ENCODE peak calls at places on chromosomes 1 and 21, in four cellular contexts. B is K562, J is WTC11, L is HepG2. S is an unnamed sample.
A peak's percentile ranks its signal among the peaks of the same experiment; 100 is the strongest.

GRCh38 chr1:94039871-94040569 is 80.9 kb downstream of the ABCA4 start:
- DNase-seq in B (no peak), J (no peak), L (no peak), S (no peak)

GRCh38 chr1:87706198-87706597 is 377.5 kb downstream of the LMO4 start:
- DNase-seq in B (no peak), J (no peak), L (no peak), S (no peak)

GRCh38 chr1:61284226-61284854 is 202.0 kb downstream of the NFIA start:
- DNase-seq in B (no peak), J (peak; percentile 53), L (no peak), S (no peak)

GRCh38 chr1:163706915-163707314 is 385.2 kb downstream of the NUF2 start:
- DNase-seq in B (no peak), J (no peak), L (no peak), S (no peak)

GRCh38 chr1:114238066-114238465 is 84.4 kb upstream of the SYT6 start:
- DNase-seq in B (no peak), J (no peak), L (no peak), S (no peak)

GRCh38 chr21:14917762-14918161 is 147.0 kb downstream of the NRIP1 start:
- DNase-seq in B (no peak), J (no peak), L (no peak), S (no peak)

GRCh38 chr21:31405638-31406037 is 61.6 kb upstream of the TIAM1 start:
- DNase-seq in B (no peak), J (no peak), L (no peak), S (no peak)

GRCh38 chr1:11516961-11517635 is 38.1 kb downstream of the DISP3 start:
- DNase-seq in B (no peak), J (peak; percentile 6), L (no peak), S (no peak)

GRCh38 chr21:34748862-34749261 is 80.1 kb downstream of the CLIC6 start:
- DNase-seq in B (no peak), J (no peak), L (peak; percentile 62), S (no peak)

GRCh38 chr1:115426271-115426771 is 88.3 kb upstream of the NGF start:
- DNase-seq in B (no peak), J (no peak), L (no peak), S (no peak)

DNA sequence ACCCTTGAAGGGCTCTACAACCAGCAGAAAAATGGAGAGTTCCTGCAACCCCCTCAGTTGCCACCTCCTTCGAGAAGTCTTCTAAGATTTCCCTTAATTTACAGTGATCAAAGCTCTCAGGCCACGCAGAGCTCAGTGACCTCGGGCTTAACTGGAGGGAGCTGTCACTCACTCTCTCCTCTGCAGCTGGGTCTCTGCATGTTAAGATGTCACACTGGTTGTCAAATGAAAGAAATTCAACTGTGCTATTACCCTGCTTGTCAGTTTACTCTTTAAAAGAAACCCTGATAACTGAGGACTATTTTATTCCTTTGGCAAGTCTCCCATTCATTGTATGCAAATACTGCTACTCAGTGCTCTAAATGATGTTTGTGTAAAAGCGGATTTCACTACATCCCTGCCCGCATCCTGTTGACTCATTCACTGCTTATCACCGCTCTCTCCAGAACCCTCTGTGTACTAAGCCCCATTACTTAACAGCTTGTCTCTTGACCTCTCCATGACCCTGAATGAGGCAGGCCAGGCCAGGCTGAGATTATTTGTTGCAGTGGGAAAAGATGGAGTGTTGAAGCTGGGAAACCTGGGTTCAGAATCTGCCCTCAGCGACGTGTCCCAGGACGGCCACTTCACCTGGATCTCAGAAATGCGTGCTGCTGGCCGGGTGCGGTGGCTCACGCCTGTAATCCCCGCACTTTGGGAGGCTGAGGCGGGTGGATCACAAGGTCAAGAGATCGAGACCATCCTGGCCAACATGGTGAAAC is 13.7 kb downstream of the DHRS3 start:
- DNase-seq in B (peak; percentile 96), J (no peak), L (peak; percentile 95), S (no peak)
- TF ChIP-seq ELF4 in B (peak; percentile 74), J (no peak), L (no peak), S (no peak)

GRCh38 chr1:187384504-187384903 is 555.8 kb downstream of the PLA2G4A start:
- DNase-seq in B (no peak), J (no peak), L (no peak), S (no peak)

GRCh38 chr1:187383366-187383765 is 554.6 kb downstream of the PLA2G4A start:
- DNase-seq in B (no peak), J (peak; percentile 17), L (peak; percentile 7), S (peak; percentile 11)
- TF ChIP-seq ELF4 in B (no peak), J (no peak), L (no peak), S (no peak)

GRCh38 chr1:77412069-77412793 is 130.4 kb downstream of the AK5 start:
- DNase-seq in B (no peak), J (no peak), L (no peak), S (no peak)
- TF ChIP-seq ELF4 in B (no peak), J (no peak), L (no peak), S (no peak)

GRCh38 chr1:151968058-151968457 is 25.6 kb downstream of the S100A10 start:
- DNase-seq in B (peak; percentile 51), J (peak; percentile 35), L (peak; percentile 66), S (peak; percentile 67)

GRCh38 chr1:151966061-151966460 is 27.6 kb downstream of the S100A10 start:
- DNase-seq in B (no peak), J (no peak), L (no peak), S (no peak)

GRCh38 chr1:151963288-151963687 is 30.4 kb downstream of the S100A10 start:
- DNase-seq in B (no peak), J (no peak), L (no peak), S (no peak)

GRCh38 chr1:151961795-151962194 is 31.9 kb downstream of the S100A10 start:
- DNase-seq in B (no peak), J (no peak), L (no peak), S (no peak)

GRCh38 chr1:151964510-151964909 is 29.1 kb downstream of the S100A10 start:
- DNase-seq in B (no peak), J (no peak), L (no peak), S (no peak)
- TF ChIP-seq ELF4 in B (no peak), J (no peak), L (no peak), S (no peak)

GRCh38 chr1:165152109-165152508 is 204.4 kb downstream of the LMX1A start:
- DNase-seq in B (no peak), J (no peak), L (no peak), S (no peak)
- TF ChIP-seq ELF4 in B (no peak), J (no peak), L (no peak), S (no peak)

GRCh38 chr1:180857947-180858768 is 54.5 kb upstream of the KIAA1614 start:
- DNase-seq in B (no peak), J (no peak), L (no peak), S (no peak)

GRCh38 chr1:180862305-180862704 is 50.4 kb upstream of the KIAA1614 start:
- DNase-seq in B (no peak), J (no peak), L (no peak), S (no peak)

GRCh38 chr1:180860535-180860934 is 52.2 kb upstream of the KIAA1614 start:
- DNase-seq in B (no peak), J (no peak), L (no peak), S (no peak)

GRCh38 chr1:180863158-180863775 is 49.4 kb upstream of the KIAA1614 start:
- DNase-seq in B (peak; percentile 44), J (no peak), L (peak; percentile 31), S (peak; percentile 33)
- TF ChIP-seq ELF4 in B (no peak), J (no peak), L (no peak), S (no peak)

GRCh38 chr1:24294757-24295371 is 24.3 kb upstream of the GRHL3 start:
- DNase-seq in B (no peak), J (no peak), L (no peak), S (no peak)

GRCh38 chr1:24292887-24293286 is 26.3 kb upstream of the GRHL3 start:
- DNase-seq in B (no peak), J (no peak), L (no peak), S (no peak)

GRCh38 chr1:24295547-24295946 is 23.6 kb upstream of the GRHL3 start:
- DNase-seq in B (no peak), J (no peak), L (no peak), S (no peak)

GRCh38 chr1:24293392-24294227 is 25.5 kb upstream of the GRHL3 start:
- DNase-seq in B (no peak), J (no peak), L (no peak), S (no peak)

DNA sequence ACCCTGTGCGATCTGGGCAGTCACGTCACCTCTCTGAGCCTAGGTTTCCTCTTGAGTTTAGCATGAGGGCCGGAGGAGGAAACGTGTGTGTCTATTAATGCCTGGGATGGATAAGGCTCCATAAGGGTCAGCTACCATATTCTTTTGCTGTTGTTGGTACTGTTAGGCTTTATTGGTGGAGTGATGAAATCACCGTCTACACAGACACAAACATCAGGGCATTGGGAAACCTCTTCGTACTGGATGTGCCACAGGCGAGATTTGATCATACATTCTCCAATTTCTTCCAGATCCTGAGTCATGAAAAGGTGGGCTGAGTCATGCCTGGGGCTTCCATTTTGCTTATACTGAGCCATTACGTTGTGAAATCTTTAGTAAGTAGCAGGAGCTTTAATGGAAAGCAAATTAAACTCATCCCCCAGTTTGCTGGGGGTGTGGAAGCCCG is 24.9 kb upstream of the GRHL3 start:
- DNase-seq in B (no peak), J (no peak), L (no peak), S (no peak)
- TF ChIP-seq ELF4 in B (no peak), J (no peak), L (no peak), S (no peak)

GRCh38 chr1:7615138-7615537 is 156.0 kb upstream of the VAMP3 start:
- DNase-seq in B (no peak), J (no peak), L (no peak), S (no peak)
- TF ChIP-seq ELF4 in B (no peak), J (no peak), L (no peak), S (no peak)

GRCh38 chr1:195851804-195852203 is 756.4 kb downstream of the KCNT2 start:
- DNase-seq in B (no peak), J (no peak), L (no peak), S (no peak)
- TF ChIP-seq ELF4 in B (no peak), J (no peak), L (no peak), S (no peak)

S was measured in HEK293T.